ENCODE peak calls at places on chromosomes 4 and X, in four cellular contexts. One of them, this sample, is unnamed.

GRCh38 chrX:15160558-15160957 is 109.3 kb downstream of the ASB9 start:
- DNase-seq in SK-N-SH: no peak
- DNase-seq in thoracic aorta: no peak
- DNase-seq in Caco-2: no peak
- DNase-seq in this sample: no peak

GRCh38 chrX:152821145-152821765 is 9.3 kb downstream of the CETN2 start:
- DNase-seq in SK-N-SH: peak; percentile 49
- DNase-seq in Caco-2: peak; percentile 56
- DNase-seq in thoracic aorta: no peak
- DNase-seq in this sample: peak; percentile 40

GRCh38 chr4:118915468-118915867 is 26.8 kb downstream of the SYNPO2 start:
- DNase-seq in thoracic aorta: no peak
- DNase-seq in Caco-2: no peak
- DNase-seq in SK-N-SH: no peak
- DNase-seq in this sample: no peak

GRCh38 chr4:153465922-153466636 is at the start of gene TMEM131L:
- DNase-seq in SK-N-SH: peak; percentile 95
- DNase-seq in Caco-2: peak; percentile 78
- DNase-seq in thoracic aorta: no peak
- DNase-seq in this sample: peak; percentile 96

GRCh38 chrX:153600032-153600373 is 1.1 kb upstream of the CCNQ start:
- DNase-seq in Caco-2: no peak
- DNase-seq in thoracic aorta: no peak
- DNase-seq in SK-N-SH: no peak
- DNase-seq in this sample: peak; percentile 36

GRCh38 chr4:14726441-14727405 is 275.6 kb upstream of the CPEB2 start:
- DNase-seq in SK-N-SH: no peak
- DNase-seq in Caco-2: no peak
- DNase-seq in thoracic aorta: no peak
- DNase-seq in this sample: no peak

GRCh38 chr4:140707325-140707724 is 48.9 kb downstream of the TBC1D9 start:
- DNase-seq in SK-N-SH: no peak
- DNase-seq in Caco-2: no peak
- DNase-seq in thoracic aorta: no peak
- DNase-seq in this sample: no peak

GRCh38 chr4:186823989-186824388 is 100.3 kb upstream of the FAT1 start:
- DNase-seq in Caco-2: no peak
- DNase-seq in SK-N-SH: no peak
- DNase-seq in thoracic aorta: no peak
- DNase-seq in this sample: no peak

GRCh38 chr4:118757761-118758213 is 72.6 kb downstream of the METTL14 start:
- DNase-seq in Caco-2: no peak
- DNase-seq in SK-N-SH: no peak
- DNase-seq in thoracic aorta: no peak
- DNase-seq in this sample: no peak

GRCh38 chr4:116537828-116538227 is 547.5 kb downstream of the TRAM1L1 start:
- DNase-seq in Caco-2: no peak
- DNase-seq in thoracic aorta: no peak
- DNase-seq in SK-N-SH: no peak
- DNase-seq in this sample: no peak

GRCh38 chrX:71910526-71911022 is at the start of gene NHSL2:
- DNase-seq in Caco-2: no peak
- DNase-seq in thoracic aorta: no peak
- DNase-seq in SK-N-SH: no peak
- DNase-seq in this sample: peak; percentile 70

GRCh38 chrX:30874851-30875250 is 14.2 kb downstream of the TAB3 start:
- DNase-seq in SK-N-SH: no peak
- DNase-seq in thoracic aorta: no peak
- DNase-seq in Caco-2: no peak
- DNase-seq in this sample: no peak

GRCh38 chr4:123452585-123452984 is 56.0 kb downstream of the SPRY1 start:
- DNase-seq in thoracic aorta: peak; percentile 23
- DNase-seq in SK-N-SH: peak; percentile 49
- DNase-seq in Caco-2: no peak
- DNase-seq in this sample: no peak

GRCh38 chrX:56397636-56398035 is 165.5 kb downstream of the KLF8 start:
- DNase-seq in thoracic aorta: no peak
- DNase-seq in SK-N-SH: no peak
- DNase-seq in Caco-2: no peak
- DNase-seq in this sample: no peak

GRCh38 chrX:39289827-39290226 is 488.6 kb downstream of the MID1IP1 start:
- DNase-seq in SK-N-SH: no peak
- DNase-seq in Caco-2: no peak
- DNase-seq in thoracic aorta: no peak
- DNase-seq in this sample: no peak

GRCh38 chrX:96407043-96407442 is 277.6 kb upstream of the DIAPH2 start:
- DNase-seq in thoracic aorta: no peak
- DNase-seq in Caco-2: peak; percentile 57
- DNase-seq in SK-N-SH: no peak
- DNase-seq in this sample: no peak

GRCh38 chrX:17291998-17292658 is 82.9 kb upstream of the NHS start:
- DNase-seq in Caco-2: no peak
- DNase-seq in SK-N-SH: no peak
- DNase-seq in thoracic aorta: no peak
- DNase-seq in this sample: peak; percentile 15

GRCh38 chrX:153670748-153671588 is 2.6 kb downstream of the PNCK start:
- DNase-seq in SK-N-SH: no peak
- DNase-seq in thoracic aorta: no peak
- DNase-seq in Caco-2: no peak
- DNase-seq in this sample: peak; percentile 20

GRCh38 chrX:42396136-42396535 is 381.8 kb downstream of the PPP1R2C start:
- DNase-seq in Caco-2: no peak
- DNase-seq in thoracic aorta: no peak
- DNase-seq in SK-N-SH: no peak
- DNase-seq in this sample: no peak

GRCh38 chrX:154019633-154020499 is at the start of gene IRAK1:
- DNase-seq in thoracic aorta: no peak
- DNase-seq in SK-N-SH: peak; percentile 89
- DNase-seq in Caco-2: peak; percentile 75
- DNase-seq in this sample: peak; percentile 89

GRCh38 chr4:54372951-54373350 is 143.9 kb downstream of the PDGFRA start:
- DNase-seq in Caco-2: no peak
- DNase-seq in SK-N-SH: no peak
- DNase-seq in thoracic aorta: no peak
- DNase-seq in this sample: no peak

GRCh38 chr4:169060396-169061081 is 50.5 kb upstream of the CBR4 start:
- DNase-seq in SK-N-SH: no peak
- DNase-seq in thoracic aorta: no peak
- DNase-seq in Caco-2: no peak
- DNase-seq in this sample: no peak

GRCh38 chr4:113646456-113646809 is 115.1 kb downstream of the CAMK2D start:
- DNase-seq in Caco-2: peak; percentile 42
- DNase-seq in SK-N-SH: no peak
- DNase-seq in thoracic aorta: no peak
- DNase-seq in this sample: peak; percentile 11

GRCh38 chr4:152094851-152095700 is 334.3 kb upstream of the GATB start:
- DNase-seq in Caco-2: no peak
- DNase-seq in thoracic aorta: no peak
- DNase-seq in SK-N-SH: no peak
- DNase-seq in this sample: no peak

GRCh38 chr4:48651869-48652447 is 128.1 kb downstream of the FRYL start:
- DNase-seq in SK-N-SH: no peak
- DNase-seq in Caco-2: no peak
- DNase-seq in thoracic aorta: no peak
- DNase-seq in this sample: no peak

GRCh38 chr4:173530326-173531062 is 465 bp upstream of the HAND2 start:
- DNase-seq in Caco-2: no peak
- DNase-seq in SK-N-SH: peak; percentile 36
- DNase-seq in thoracic aorta: no peak
- DNase-seq in this sample: peak; percentile 60

GRCh38 chrX:120562569-120562926 is 1.8 kb upstream of the CUL4B start:
- DNase-seq in SK-N-SH: no peak
- DNase-seq in thoracic aorta: no peak
- DNase-seq in Caco-2: no peak
- DNase-seq in this sample: no peak

GRCh38 chrX:123064053-123064452 is 120.0 kb upstream of the GRIA3 start:
- DNase-seq in SK-N-SH: no peak
- DNase-seq in Caco-2: no peak
- DNase-seq in thoracic aorta: no peak
- DNase-seq in this sample: no peak

GRCh38 chr4:147110968-147111367 is 165.3 kb upstream of the TTC29 start:
- DNase-seq in thoracic aorta: no peak
- DNase-seq in SK-N-SH: peak; percentile 29
- DNase-seq in Caco-2: no peak
- DNase-seq in this sample: no peak

GRCh38 chr4:21367567-21367966 is 581.0 kb downstream of the KCNIP4 start:
- DNase-seq in thoracic aorta: no peak
- DNase-seq in Caco-2: no peak
- DNase-seq in SK-N-SH: no peak
- DNase-seq in this sample: no peak

GRCh38 chrX:100413231-100413630 is 3.2 kb upstream of the PCDH19 start:
- DNase-seq in SK-N-SH: peak; percentile 63
- DNase-seq in thoracic aorta: no peak
- DNase-seq in Caco-2: peak; percentile 55
- DNase-seq in this sample: peak; percentile 65
- H3K4me3 ChIP-seq in SK-N-SH: no peak overlapping the region
- H3K4me3 ChIP-seq in thoracic aorta: no peak overlapping the region
- H3K4me3 ChIP-seq in Caco-2: no peak overlapping the region
- H3K4me3 ChIP-seq in this sample: no peak overlapping the region

DNA sequence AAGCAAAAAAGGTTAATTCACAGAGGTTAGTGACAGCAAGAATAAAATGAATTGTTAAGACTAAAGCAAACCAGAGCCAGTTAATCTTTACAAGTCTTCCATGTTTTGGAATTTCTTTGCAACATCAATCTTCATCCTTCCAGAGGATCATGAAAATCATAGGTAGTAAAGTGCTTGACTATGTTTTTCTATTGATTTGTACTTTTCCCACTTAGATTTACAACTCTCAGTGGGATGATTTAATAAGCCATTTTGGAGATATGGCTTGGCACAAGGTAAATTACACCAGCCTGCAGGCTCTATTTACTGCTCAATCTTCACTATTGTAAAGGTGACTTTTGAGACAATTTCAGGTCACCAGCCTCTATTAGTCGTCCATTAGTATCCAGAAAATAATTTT is 26.5 kb downstream of the MSL3 start:
- DNase-seq in SK-N-SH: no peak
- DNase-seq in thoracic aorta: no peak
- DNase-seq in Caco-2: no peak
- DNase-seq in this sample: no peak
- H3K27me3 ChIP-seq in SK-N-SH: no peaks in the 10 kb centered on the region
- H3K27me3 ChIP-seq in thoracic aorta: no peaks in the 10 kb centered on the region
- H3K27me3 ChIP-seq in Caco-2: no peaks in the 10 kb centered on the region
- H3K27me3 ChIP-seq in this sample: no peaks in the 10 kb centered on the region

DNA sequence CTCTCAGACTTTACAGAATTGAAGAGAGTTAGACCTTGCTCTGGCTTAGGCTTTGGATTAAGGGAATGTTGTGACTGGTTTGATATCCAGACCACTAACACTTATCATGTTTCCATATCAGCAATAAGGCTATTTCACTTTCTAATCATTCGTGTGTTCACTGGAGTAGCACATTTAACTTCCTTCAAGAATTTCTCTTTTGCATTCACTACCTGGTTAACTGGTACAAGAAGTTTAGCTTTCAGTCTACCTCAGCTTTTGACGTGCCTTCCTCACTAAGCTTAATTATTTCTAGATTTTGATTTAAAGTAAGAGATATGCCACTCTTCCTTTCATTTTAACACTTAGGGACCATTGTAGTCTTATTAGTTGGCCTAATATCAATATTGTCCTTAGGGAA is 62.6 kb downstream of the CASP6 start:
- DNase-seq in thoracic aorta: no peak
- DNase-seq in SK-N-SH: no peak
- DNase-seq in Caco-2: no peak
- DNase-seq in this sample: no peak
- H3K4me3 ChIP-seq in thoracic aorta: no peak overlapping the region
- H3K4me3 ChIP-seq in SK-N-SH: no peak overlapping the region
- H3K4me3 ChIP-seq in Caco-2: no peak overlapping the region
- H3K4me3 ChIP-seq in this sample: no peak overlapping the region

GRCh38 chr4:10168151-10168550 is 51.6 kb upstream of the WDR1 start:
- DNase-seq in thoracic aorta: no peak
- DNase-seq in Caco-2: no peak
- DNase-seq in SK-N-SH: no peak
- DNase-seq in this sample: no peak
- H3K27me3 ChIP-seq in thoracic aorta: no peaks in the 10 kb centered on the region
- H3K27me3 ChIP-seq in Caco-2: no peaks in the 10 kb centered on the region
- H3K27me3 ChIP-seq in SK-N-SH: no peaks in the 10 kb centered on the region
- H3K27me3 ChIP-seq in this sample: no peaks in the 10 kb centered on the region

DNA sequence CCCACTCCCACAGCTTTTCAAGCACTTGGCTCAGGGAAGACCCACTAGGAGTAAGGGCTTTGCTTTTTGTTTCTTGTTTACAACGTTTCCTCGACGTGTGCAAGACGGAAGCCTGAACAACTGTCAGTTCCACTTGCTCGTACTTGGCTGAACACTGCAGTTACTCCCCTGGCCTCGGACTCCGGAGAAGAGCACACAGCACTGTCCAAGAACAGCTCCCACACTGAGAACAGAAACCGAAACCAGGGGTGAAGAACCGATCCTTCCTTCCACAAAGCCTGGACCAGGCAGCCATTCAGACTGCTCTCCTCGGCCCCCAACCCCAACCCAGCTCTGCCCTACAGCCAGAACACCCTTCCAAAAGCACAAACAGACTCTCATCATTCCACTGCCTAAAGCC is 25.5 kb downstream of the IRF2 start:
- DNase-seq in Caco-2: no peak
- DNase-seq in thoracic aorta: no peak
- DNase-seq in SK-N-SH: no peak
- DNase-seq in this sample: no peak
- H3K4me3 ChIP-seq in Caco-2: no peak overlapping the region
- H3K4me3 ChIP-seq in thoracic aorta: peak overlapping the region; percentile 58
- H3K4me3 ChIP-seq in SK-N-SH: no peak overlapping the region
- H3K4me3 ChIP-seq in this sample: no peak overlapping the region

GRCh38 chrX:130789793-130790192 is 113.2 kb downstream of the ENOX2 start:
- DNase-seq in thoracic aorta: no peak
- DNase-seq in SK-N-SH: no peak
- DNase-seq in Caco-2: no peak
- DNase-seq in this sample: no peak
- H3K27me3 ChIP-seq in thoracic aorta: no peaks in the 10 kb centered on the region
- H3K27me3 ChIP-seq in SK-N-SH: no peaks in the 10 kb centered on the region
- H3K27me3 ChIP-seq in Caco-2: no peaks in the 10 kb centered on the region
- H3K27me3 ChIP-seq in this sample: no peaks in the 10 kb centered on the region

DNA sequence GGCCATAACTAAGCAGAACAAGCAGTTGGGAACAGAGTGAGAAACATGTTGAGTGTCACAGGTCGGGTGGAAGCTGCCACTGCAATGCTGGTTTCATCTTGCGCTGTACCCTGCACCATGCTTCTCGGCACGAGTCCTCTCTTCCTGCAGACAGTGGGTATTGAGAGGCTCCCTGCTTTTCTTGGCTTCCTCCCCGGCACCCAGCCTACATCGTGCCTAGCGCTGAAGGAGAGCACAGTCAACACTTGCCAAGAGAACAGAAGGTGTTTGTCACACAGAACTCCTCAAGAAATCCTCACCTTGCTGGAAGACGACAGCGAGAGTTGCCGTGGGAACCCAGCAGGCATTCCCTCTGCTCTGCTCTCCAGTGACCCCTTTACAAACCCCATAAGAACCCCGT is 53.6 kb downstream of the EVC2 start:
- DNase-seq in SK-N-SH: no peak
- DNase-seq in Caco-2: no peak
- DNase-seq in thoracic aorta: no peak
- DNase-seq in this sample: no peak
- H3K4me3 ChIP-seq in SK-N-SH: no peak overlapping the region
- H3K4me3 ChIP-seq in Caco-2: no peak overlapping the region
- H3K4me3 ChIP-seq in thoracic aorta: no peak overlapping the region
- H3K4me3 ChIP-seq in this sample: no peak overlapping the region